ENCODE peak calls at places on chromosomes 13 and 19, in eight cellular contexts. One of them, this sample, is unnamed.
A peak's percentile ranks its signal among the peaks of the same experiment; 100 is the strongest.

GRCh38 chr19:10543420-10544241 is at the start of gene ATG4D:
- DNase-seq in astrocyte: no peak
- DNase-seq in tibial nerve: peak; percentile 66
- DNase-seq in lower lobe of right lung: peak; percentile 92
- DNase-seq in CD4-positive, alpha-beta T cell: peak; percentile 80
- DNase-seq in thoracic aorta: no peak
- DNase-seq in fibroblast of lung: peak; percentile 45
- DNase-seq in CD8-positive, alpha-beta T cell: peak; percentile 84
- DNase-seq in this sample: peak; percentile 79

GRCh38 chr19:9078651-9079050 is 8.2 kb upstream of the OR1M1 start:
- DNase-seq in astrocyte: no peak
- DNase-seq in lower lobe of right lung: no peak
- DNase-seq in CD4-positive, alpha-beta T cell: no peak
- DNase-seq in tibial nerve: no peak
- DNase-seq in thoracic aorta: no peak
- DNase-seq in fibroblast of lung: no peak
- DNase-seq in CD8-positive, alpha-beta T cell: no peak
- DNase-seq in this sample: no peak

GRCh38 chr13:51524846-51525566 is 59.3 kb upstream of the WDFY2 start:
- DNase-seq in astrocyte: peak; percentile 72
- DNase-seq in tibial nerve: no peak
- DNase-seq in thoracic aorta: no peak
- DNase-seq in CD4-positive, alpha-beta T cell: no peak
- DNase-seq in CD8-positive, alpha-beta T cell: no peak
- DNase-seq in fibroblast of lung: peak; percentile 81
- DNase-seq in lower lobe of right lung: no peak
- DNase-seq in this sample: no peak

GRCh38 chr19:8611890-8612806 is 1.6 kb upstream of the ADAMTS10 start:
- DNase-seq in CD8-positive, alpha-beta T cell: peak; percentile 40
- DNase-seq in fibroblast of lung: peak; percentile 95
- DNase-seq in CD4-positive, alpha-beta T cell: no peak
- DNase-seq in lower lobe of right lung: no peak
- DNase-seq in thoracic aorta: peak; percentile 63
- DNase-seq in tibial nerve: peak; percentile 28
- DNase-seq in astrocyte: peak; percentile 93
- DNase-seq in this sample: no peak

GRCh38 chr13:40631605-40632004 is 34.8 kb downstream of the FOXO1 start:
- DNase-seq in tibial nerve: no peak
- DNase-seq in thoracic aorta: no peak
- DNase-seq in lower lobe of right lung: no peak
- DNase-seq in CD8-positive, alpha-beta T cell: no peak
- DNase-seq in fibroblast of lung: no peak
- DNase-seq in CD4-positive, alpha-beta T cell: no peak
- DNase-seq in astrocyte: no peak
- DNase-seq in this sample: no peak

GRCh38 chr13:96817336-96817941 is 176.8 kb downstream of the OXGR1 start:
- DNase-seq in thoracic aorta: no peak
- DNase-seq in CD8-positive, alpha-beta T cell: no peak
- DNase-seq in astrocyte: no peak
- DNase-seq in fibroblast of lung: peak; percentile 1
- DNase-seq in CD4-positive, alpha-beta T cell: no peak
- DNase-seq in lower lobe of right lung: no peak
- DNase-seq in tibial nerve: peak; percentile 31
- DNase-seq in this sample: peak; percentile 9

GRCh38 chr19:28578786-28579505 is 634.0 kb downstream of the UQCRFS1 start:
- DNase-seq in lower lobe of right lung: no peak
- DNase-seq in CD4-positive, alpha-beta T cell: no peak
- DNase-seq in astrocyte: no peak
- DNase-seq in fibroblast of lung: no peak
- DNase-seq in thoracic aorta: no peak
- DNase-seq in tibial nerve: no peak
- DNase-seq in CD8-positive, alpha-beta T cell: no peak
- DNase-seq in this sample: no peak

GRCh38 chr19:23420824-23421223 is 25.6 kb upstream of the ZNF91 start:
- DNase-seq in tibial nerve: no peak
- DNase-seq in lower lobe of right lung: no peak
- DNase-seq in astrocyte: no peak
- DNase-seq in CD8-positive, alpha-beta T cell: no peak
- DNase-seq in thoracic aorta: no peak
- DNase-seq in fibroblast of lung: no peak
- DNase-seq in CD4-positive, alpha-beta T cell: no peak
- DNase-seq in this sample: no peak

DNA sequence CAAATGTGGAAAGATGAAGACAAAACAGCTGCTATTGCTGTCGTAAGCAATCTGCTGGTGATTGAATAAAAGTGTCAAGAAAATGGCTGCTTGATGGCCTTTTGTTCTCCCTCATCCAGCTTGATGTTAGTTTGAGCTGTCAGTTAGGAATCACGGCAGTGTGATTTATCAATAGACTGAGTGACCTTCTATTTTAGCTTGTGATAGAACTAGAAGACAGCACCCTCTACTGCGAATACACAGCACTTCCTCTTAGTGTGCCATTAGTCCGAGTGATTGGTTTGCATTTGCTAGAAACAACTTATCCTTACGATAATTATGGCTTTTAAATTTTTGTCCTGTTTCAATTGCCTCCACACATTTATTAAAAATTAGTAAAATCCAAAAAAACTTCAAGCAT is 76.2 kb downstream of the MZT1 start:
- DNase-seq in lower lobe of right lung: no peak
- DNase-seq in CD8-positive, alpha-beta T cell: no peak
- DNase-seq in fibroblast of lung: peak; percentile 15
- DNase-seq in astrocyte: no peak
- DNase-seq in thoracic aorta: no peak
- DNase-seq in tibial nerve: no peak
- DNase-seq in CD4-positive, alpha-beta T cell: no peak
- DNase-seq in this sample: no peak
- TF ChIP-seq CTCF in lower lobe of right lung: no peak
- TF ChIP-seq CTCF in CD8-positive, alpha-beta T cell: no peak
- TF ChIP-seq CTCF in fibroblast of lung: peak; percentile 39
- TF ChIP-seq CTCF in astrocyte: peak; percentile 30
- TF ChIP-seq CTCF in thoracic aorta: no peak
- TF ChIP-seq CTCF in tibial nerve: no peak
- TF ChIP-seq CTCF in CD4-positive, alpha-beta T cell: no peak
- TF ChIP-seq CTCF in this sample: no peak

GRCh38 chr13:23959231-23959862 is 62.0 kb upstream of the C1QTNF9B start:
- DNase-seq in CD8-positive, alpha-beta T cell: no peak
- DNase-seq in astrocyte: peak; percentile 63
- DNase-seq in thoracic aorta: no peak
- DNase-seq in lower lobe of right lung: no peak
- DNase-seq in CD4-positive, alpha-beta T cell: no peak
- DNase-seq in tibial nerve: no peak
- DNase-seq in fibroblast of lung: peak; percentile 64
- DNase-seq in this sample: no peak

GRCh38 chr13:23963184-23963931 is 66.1 kb upstream of the C1QTNF9B start:
- DNase-seq in fibroblast of lung: no peak
- DNase-seq in tibial nerve: no peak
- DNase-seq in CD8-positive, alpha-beta T cell: no peak
- DNase-seq in astrocyte: no peak
- DNase-seq in lower lobe of right lung: no peak
- DNase-seq in thoracic aorta: no peak
- DNase-seq in CD4-positive, alpha-beta T cell: no peak
- DNase-seq in this sample: no peak

GRCh38 chr13:23956106-23956505 is 58.8 kb upstream of the C1QTNF9B start:
- DNase-seq in tibial nerve: no peak
- DNase-seq in CD8-positive, alpha-beta T cell: no peak
- DNase-seq in thoracic aorta: no peak
- DNase-seq in fibroblast of lung: peak; percentile 85
- DNase-seq in astrocyte: peak; percentile 81
- DNase-seq in CD4-positive, alpha-beta T cell: no peak
- DNase-seq in lower lobe of right lung: no peak
- DNase-seq in this sample: no peak

GRCh38 chr13:23963947-23964346 is 66.6 kb upstream of the C1QTNF9B start:
- DNase-seq in astrocyte: peak; percentile 20
- DNase-seq in lower lobe of right lung: no peak
- DNase-seq in thoracic aorta: no peak
- DNase-seq in tibial nerve: no peak
- DNase-seq in CD8-positive, alpha-beta T cell: no peak
- DNase-seq in fibroblast of lung: peak; percentile 37
- DNase-seq in CD4-positive, alpha-beta T cell: no peak
- DNase-seq in this sample: no peak

DNA sequence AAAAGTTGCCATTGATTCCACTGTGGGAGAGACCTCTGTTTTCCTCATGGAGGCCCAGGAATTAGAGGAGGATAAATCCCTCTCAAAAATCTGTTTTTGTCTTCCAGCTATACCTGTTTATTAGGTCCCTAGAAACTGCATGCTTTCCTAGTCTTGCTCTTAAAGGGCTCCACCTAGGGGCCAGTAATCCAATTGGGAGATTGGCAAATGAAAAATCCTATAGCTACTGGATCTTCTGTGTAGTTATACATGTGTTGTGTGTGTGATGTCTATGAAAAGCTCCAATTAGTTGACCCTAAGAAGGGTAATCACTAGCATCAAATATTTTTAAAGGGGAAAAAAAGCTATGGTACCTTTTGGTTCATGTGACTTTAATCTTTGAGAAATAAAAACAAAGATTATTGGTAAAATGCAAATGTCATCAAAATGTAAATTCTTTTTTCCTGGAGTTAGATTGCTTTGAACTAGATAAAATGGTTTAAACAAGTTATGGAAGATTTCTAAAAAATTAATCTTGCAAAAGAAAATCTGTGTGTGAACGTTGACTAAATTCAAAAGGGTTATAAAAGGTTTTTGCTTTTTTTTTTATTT is 63.4 kb upstream of the C1QTNF9B start:
- DNase-seq in CD4-positive, alpha-beta T cell: no peak
- DNase-seq in lower lobe of right lung: no peak
- DNase-seq in CD8-positive, alpha-beta T cell: no peak
- DNase-seq in tibial nerve: peak; percentile 14
- DNase-seq in astrocyte: no peak
- DNase-seq in thoracic aorta: no peak
- DNase-seq in fibroblast of lung: peak; percentile 48
- DNase-seq in this sample: peak; percentile 40
- TF ChIP-seq CTCF in CD4-positive, alpha-beta T cell: no peak
- TF ChIP-seq CTCF in lower lobe of right lung: peak; percentile 63
- TF ChIP-seq CTCF in CD8-positive, alpha-beta T cell: peak; percentile 54
- TF ChIP-seq CTCF in tibial nerve: peak; percentile 20
- TF ChIP-seq CTCF in astrocyte: peak; percentile 84
- TF ChIP-seq CTCF in thoracic aorta: peak; percentile 30
- TF ChIP-seq CTCF in fibroblast of lung: peak; percentile 91
- TF ChIP-seq CTCF in this sample: peak; percentile 57

GRCh38 chr13:69935043-69935442 is 172.6 kb upstream of the ATXN8OS start:
- DNase-seq in lower lobe of right lung: no peak
- DNase-seq in CD8-positive, alpha-beta T cell: no peak
- DNase-seq in fibroblast of lung: no peak
- DNase-seq in thoracic aorta: no peak
- DNase-seq in CD4-positive, alpha-beta T cell: no peak
- DNase-seq in tibial nerve: no peak
- DNase-seq in astrocyte: no peak
- DNase-seq in this sample: no peak
- TF ChIP-seq CTCF in lower lobe of right lung: no peak
- TF ChIP-seq CTCF in CD8-positive, alpha-beta T cell: no peak
- TF ChIP-seq CTCF in fibroblast of lung: no peak
- TF ChIP-seq CTCF in thoracic aorta: no peak
- TF ChIP-seq CTCF in CD4-positive, alpha-beta T cell: no peak
- TF ChIP-seq CTCF in tibial nerve: no peak
- TF ChIP-seq CTCF in astrocyte: peak; percentile 38
- TF ChIP-seq CTCF in this sample: peak; percentile 72

GRCh38 chr13:59261928-59262488 is 901.7 kb downstream of the DIAPH3 start:
- DNase-seq in astrocyte: no peak
- DNase-seq in fibroblast of lung: no peak
- DNase-seq in thoracic aorta: no peak
- DNase-seq in tibial nerve: no peak
- DNase-seq in CD4-positive, alpha-beta T cell: no peak
- DNase-seq in CD8-positive, alpha-beta T cell: no peak
- DNase-seq in lower lobe of right lung: no peak
- DNase-seq in this sample: peak; percentile 8
- TF ChIP-seq CTCF in astrocyte: no peak
- TF ChIP-seq CTCF in fibroblast of lung: peak; percentile 64
- TF ChIP-seq CTCF in thoracic aorta: no peak
- TF ChIP-seq CTCF in tibial nerve: no peak
- TF ChIP-seq CTCF in CD4-positive, alpha-beta T cell: no peak
- TF ChIP-seq CTCF in CD8-positive, alpha-beta T cell: no peak
- TF ChIP-seq CTCF in lower lobe of right lung: no peak
- TF ChIP-seq CTCF in this sample: peak; percentile 27

DNA sequence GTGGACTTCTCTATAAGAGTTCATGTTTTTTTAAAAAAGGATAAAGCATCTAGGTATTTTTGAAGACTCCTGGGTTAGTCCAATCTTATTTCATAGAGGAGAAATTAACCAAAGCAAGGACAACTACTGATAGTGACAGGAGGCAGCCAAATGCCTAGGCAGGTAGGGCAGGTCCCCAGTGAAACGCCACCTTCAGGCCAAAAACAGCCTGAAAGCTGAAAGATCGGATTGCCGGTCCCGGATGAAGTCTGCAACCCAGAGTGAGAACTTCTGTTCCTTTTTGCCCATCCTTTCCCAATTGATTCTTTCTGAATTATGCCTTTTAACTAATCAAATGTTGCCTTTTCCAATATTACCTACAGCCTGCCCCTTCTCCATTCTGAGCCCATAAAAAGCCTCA is 6.1 kb upstream of the GGACT start:
- DNase-seq in lower lobe of right lung: no peak
- DNase-seq in fibroblast of lung: no peak
- DNase-seq in CD8-positive, alpha-beta T cell: no peak
- DNase-seq in astrocyte: no peak
- DNase-seq in CD4-positive, alpha-beta T cell: no peak
- DNase-seq in thoracic aorta: no peak
- DNase-seq in tibial nerve: no peak
- DNase-seq in this sample: peak; percentile 52
- TF ChIP-seq CTCF in lower lobe of right lung: peak; percentile 22
- TF ChIP-seq CTCF in fibroblast of lung: peak; percentile 6
- TF ChIP-seq CTCF in CD8-positive, alpha-beta T cell: no peak
- TF ChIP-seq CTCF in astrocyte: no peak
- TF ChIP-seq CTCF in CD4-positive, alpha-beta T cell: peak; percentile 17
- TF ChIP-seq CTCF in thoracic aorta: no peak
- TF ChIP-seq CTCF in tibial nerve: no peak
- TF ChIP-seq CTCF in this sample: peak; percentile 34

DNA sequence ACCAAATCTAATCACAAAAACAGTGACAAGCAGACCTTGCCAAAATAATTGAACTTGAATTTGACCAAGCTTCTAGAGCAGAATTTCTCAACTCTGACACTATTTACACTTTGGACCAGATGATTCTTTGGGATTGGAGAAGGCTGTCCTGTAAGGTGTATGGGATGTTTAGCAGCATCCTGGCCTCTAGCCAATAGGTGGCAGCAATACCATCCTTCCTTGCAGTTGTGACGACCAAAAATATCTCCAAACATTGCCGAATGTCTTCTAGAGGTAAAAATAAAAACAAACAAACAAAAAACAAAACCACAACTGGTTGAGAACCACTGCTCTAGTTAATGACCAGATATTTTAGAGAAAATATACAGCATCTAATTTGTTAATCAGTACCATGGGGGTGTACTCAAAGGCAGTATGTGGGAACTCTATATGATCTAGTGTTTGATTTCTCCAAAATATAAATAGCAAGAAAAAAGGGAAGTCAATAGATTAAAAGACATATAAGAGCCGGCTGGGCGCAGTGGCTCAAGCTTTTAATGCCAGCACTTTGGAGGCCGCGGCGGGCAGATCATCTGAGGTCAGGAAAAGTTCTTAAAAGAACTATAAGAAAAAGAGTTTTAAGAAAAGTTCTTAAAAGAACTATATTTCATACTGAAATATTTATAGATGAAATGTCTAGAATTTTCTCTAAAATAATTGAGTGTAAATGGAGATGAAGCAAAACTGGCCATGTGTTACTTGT is 60.9 kb upstream of the ZNF527 start:
- DNase-seq in CD4-positive, alpha-beta T cell: no peak
- DNase-seq in fibroblast of lung: no peak
- DNase-seq in thoracic aorta: no peak
- DNase-seq in lower lobe of right lung: no peak
- DNase-seq in tibial nerve: no peak
- DNase-seq in astrocyte: no peak
- DNase-seq in CD8-positive, alpha-beta T cell: peak; percentile 27
- DNase-seq in this sample: no peak
- TF ChIP-seq CTCF in CD4-positive, alpha-beta T cell: peak; percentile 71
- TF ChIP-seq CTCF in fibroblast of lung: no peak
- TF ChIP-seq CTCF in thoracic aorta: no peak
- TF ChIP-seq CTCF in lower lobe of right lung: no peak
- TF ChIP-seq CTCF in tibial nerve: no peak
- TF ChIP-seq CTCF in astrocyte: no peak
- TF ChIP-seq CTCF in CD8-positive, alpha-beta T cell: peak; percentile 53
- TF ChIP-seq CTCF in this sample: no peak

This sample was measured in endothelial cell.